ENCODE peak calls at places on chromosomes 6 and 20, in four cellular contexts. V is transverse colon, H is thoracic aorta, Y is A673. Q is an unnamed sample.

GRCh38 chr6:19818805-19819204 is 18.4 kb upstream of the ID4 start:
- DNase-seq in V (no peak), H (no peak), Y (no peak), Q (no peak)

GRCh38 chr20:574297-574942 is 30.8 kb upstream of the CSNK2A1 start:
- DNase-seq in V (no peak), H (no peak), Y (no peak), Q (no peak)

GRCh38 chr6:92541457-92542060 is 877.8 kb downstream of the EPHA7 start:
- DNase-seq in V (no peak), H (no peak), Y (no peak), Q (no peak)

GRCh38 chr6:33748851-33749250 is 2.1 kb upstream of the IP6K3 start:
- DNase-seq in V (no peak), H (no peak), Y (no peak), Q (no peak)

GRCh38 chr6:150373260-150373701 is 4.5 kb downstream of the IYD start:
- DNase-seq in V (no peak), H (peak), Y (peak), Q (peak)

GRCh38 chr20:44071526-44072111 is 115.4 kb downstream of the JPH2 start:
- DNase-seq in V (no peak), H (no peak), Y (no peak), Q (no peak)

GRCh38 chr20:61284752-61285151 is 32.7 kb downstream of the CDH4 start:
- DNase-seq in V (no peak), H (no peak), Y (no peak), Q (no peak)

GRCh38 chr6:7165736-7166296 is 58.1 kb downstream of the RREB1 start:
- DNase-seq in V (no peak), H (no peak), Y (peak), Q (no peak)

GRCh38 chr6:42988486-42989020 is 4.2 kb downstream of the PPP2R5D start:
- DNase-seq in V (no peak), H (no peak), Y (no peak), Q (no peak)

GRCh38 chr6:126268087-126268486 is 71.8 kb upstream of the CENPW start:
- DNase-seq in V (no peak), H (no peak), Y (peak), Q (peak)

GRCh38 chr6:15521516-15521915 is 141.3 kb downstream of the DTNBP1 start:
- DNase-seq in V (no peak), H (no peak), Y (no peak), Q (no peak)

DNA sequence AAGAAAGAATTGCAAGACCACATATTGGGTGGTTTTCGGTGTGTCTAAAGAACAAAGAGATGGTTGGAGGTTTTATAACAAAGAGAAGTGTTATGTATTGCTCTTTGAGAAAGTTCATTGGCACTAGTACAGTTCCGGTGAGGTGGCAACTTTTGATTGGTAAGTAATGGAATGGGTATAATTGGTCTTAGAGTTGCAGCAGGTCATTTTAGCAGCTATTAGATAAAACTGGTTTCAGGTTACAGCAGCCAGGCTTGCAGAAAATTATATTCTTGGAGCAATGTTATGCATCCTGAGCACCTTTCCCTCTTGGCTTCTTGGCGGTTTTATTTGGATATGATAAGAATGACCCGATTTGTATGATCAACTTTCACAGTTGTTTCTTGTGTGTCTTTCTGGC is 12.3 kb upstream of the SSTR4 start:
- DNase-seq in V (no peak), H (no peak), Y (no peak), Q (no peak)
- H3K4me3 ChIP-seq in V (no peak), H (no peak), Y (no peak), Q (no peak)

GRCh38 chr6:41599015-41599835 is 39.0 kb upstream of the MDFI start:
- DNase-seq in V (no peak), H (no peak), Y (no peak), Q (no peak)
- TF ChIP-seq CTCF in V (no peak), H (no peak), Y (no peak), Q (no peak)

GRCh38 chr6:142856607-142856856 is 88.4 kb downstream of the HIVEP2 start:
- DNase-seq in V (no peak), H (no peak), Y (no peak), Q (no peak)
- H3K27ac ChIP-seq in V (peak), H (no peak), Y (no peak), Q (no peak)

GRCh38 chr6:72589096-72589495 is 32.8 kb upstream of the KCNQ5 start:
- DNase-seq in V (no peak), H (no peak), Y (no peak), Q (no peak)
- H3K4me3 ChIP-seq in V (no peak), H (no peak), Y (no peak), Q (no peak)

GRCh38 chr20:57215826-57216471 is 50.5 kb downstream of the BMP7 start:
- DNase-seq in V (no peak), H (no peak), Y (no peak), Q (no peak)
- TF ChIP-seq CTCF in V (no peak), H (no peak), Y (no peak), Q (no peak)

DNA sequence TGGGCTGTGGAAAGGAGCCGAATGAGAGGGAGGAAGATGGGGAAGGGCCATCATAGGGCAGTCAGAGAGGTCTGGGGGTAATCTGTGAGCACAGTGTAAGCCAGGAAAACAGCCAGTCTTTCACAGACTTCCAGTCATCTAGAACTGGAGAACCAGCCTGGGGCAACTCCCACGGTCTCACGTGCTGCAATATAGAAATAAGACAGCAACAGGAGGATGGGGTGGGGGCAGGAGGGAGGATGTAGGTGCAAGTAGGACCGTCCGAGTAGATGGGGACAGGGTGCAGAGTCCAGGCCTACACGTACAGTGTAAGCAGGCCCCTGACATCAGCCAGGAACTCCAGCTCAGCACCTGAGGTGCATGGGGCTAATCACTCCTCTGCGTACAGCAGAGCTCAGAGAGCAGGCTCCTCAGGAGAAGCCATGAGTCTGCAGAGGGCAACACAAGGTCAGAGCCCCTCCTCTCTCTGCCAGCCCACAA is 58.2 kb upstream of the TNFAIP3 start:
- DNase-seq in V (no peak), H (no peak), Y (no peak), Q (no peak)
- H3K27ac ChIP-seq in V (no peak), H (no peak), Y (no peak), Q (peak)

GRCh38 chr6:118554698-118555097 is 6.6 kb downstream of the PLN start:
- DNase-seq in V (no peak), H (no peak), Y (no peak), Q (no peak)

GRCh38 chr6:118548136-118548535 is at the start of gene PLN:
- DNase-seq in V (no peak), H (no peak), Y (no peak), Q (no peak)

GRCh38 chr6:118551063-118551672 is 3.1 kb downstream of the PLN start:
- DNase-seq in V (no peak), H (no peak), Y (peak), Q (peak)

GRCh38 chr6:118551673-118552063 is 3.6 kb downstream of the PLN start:
- DNase-seq in V (no peak), H (no peak), Y (no peak), Q (no peak)

DNA sequence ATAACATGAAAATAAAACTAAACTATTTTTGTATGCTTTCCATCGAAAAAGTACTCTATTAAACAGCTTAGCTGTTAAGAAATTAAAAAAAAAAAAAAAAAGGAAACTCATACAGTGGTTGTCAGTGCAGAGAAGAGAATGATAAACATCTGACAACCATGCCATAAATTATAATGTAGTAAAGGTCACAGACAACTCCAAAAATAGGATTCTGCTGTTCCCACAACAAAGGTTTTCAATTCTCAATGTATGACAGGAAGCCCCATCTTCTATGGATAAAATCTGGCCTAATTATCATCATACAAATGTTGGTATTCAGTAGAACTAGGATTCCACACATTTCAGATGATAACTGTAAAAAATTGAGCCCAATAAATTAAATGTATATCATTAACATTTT is 5.0 kb downstream of the PLN start:
- DNase-seq in V (no peak), H (no peak), Y (no peak), Q (no peak)
- H3K4me3 ChIP-seq in V (no peak), H (peak), Y (no peak), Q (no peak)

Q was measured in mammary epithelial cell.